ENCODE peak calls at places on chromosomes 12 and 14, in four cellular contexts. U is fibroblast of mammary gland, W is heart right ventricle, A is choroid plexus epithelial cell. P is an unnamed sample.

GRCh38 chr14:34138175-34138574 is 187.3 kb upstream of the EGLN3 start:
- DNase-seq in U (no peak), W (no peak), A (no peak), P (no peak)

GRCh38 chr12:123389560-123390351 is 5.8 kb downstream of the KMT5A start:
- DNase-seq in U (no peak), W (peak), A (peak), P (peak)

GRCh38 chr12:46435625-46436024 is 63.1 kb upstream of the SLC38A2 start:
- DNase-seq in U (no peak), W (no peak), A (no peak), P (no peak)

GRCh38 chr12:29990971-29991370 is 207.2 kb upstream of the TMTC1 start:
- DNase-seq in U (no peak), W (no peak), A (no peak), P (no peak)

GRCh38 chr14:103243764-103244737 is 90.0 kb upstream of the EIF5 start:
- DNase-seq in U (no peak), W (no peak), A (no peak), P (peak)

GRCh38 chr12:115149279-115149678 is 465.3 kb upstream of the TBX3 start:
- DNase-seq in U (no peak), W (no peak), A (no peak), P (no peak)

GRCh38 chr14:94656043-94656442 is 43.9 kb downstream of the SERPINA3 start:
- DNase-seq in U (no peak), W (no peak), A (no peak), P (no peak)

GRCh38 chr12:4402996-4403395 is 23.5 kb upstream of the FGF23 start:
- DNase-seq in U (no peak), W (no peak), A (no peak), P (no peak)

GRCh38 chr12:114625294-114625851 is 58.6 kb downstream of the TBX3 start:
- DNase-seq in U (peak), W (no peak), A (peak), P (peak)

GRCh38 chr12:14239935-14240872 is 125.3 kb upstream of the ATF7IP start:
- DNase-seq in U (no peak), W (no peak), A (no peak), P (no peak)

GRCh38 chr12:131950182-131950913 is 606 bp downstream of the EP400 start:
- DNase-seq in U (no peak), W (peak), A (no peak), P (no peak)

GRCh38 chr14:41505491-41505890 is 101.2 kb upstream of the LRFN5 start:
- DNase-seq in U (no peak), W (no peak), A (peak), P (peak)

GRCh38 chr14:69682607-69683263 is 71.3 kb downstream of the SUSD6 start:
- DNase-seq in U (no peak), W (no peak), A (no peak), P (no peak)

GRCh38 chr12:90393089-90393488 is 561.9 kb downstream of the CCER1 start:
- DNase-seq in U (no peak), W (no peak), A (no peak), P (no peak)

GRCh38 chr14:77495354-77495753 is 3.3 kb downstream of the ISM2 start:
- DNase-seq in U (no peak), W (no peak), A (no peak), P (no peak)

GRCh38 chr12:40802656-40803055 is 110.4 kb downstream of the CNTN1 start:
- DNase-seq in U (no peak), W (no peak), A (no peak), P (peak)

GRCh38 chr14:67722293-67722692 is 20.6 kb downstream of the RDH12 start:
- DNase-seq in U (peak), W (peak), A (peak), P (peak)

GRCh38 chr14:34237677-34238076 is 224.4 kb downstream of the SPTSSA start:
- DNase-seq in U (no peak), W (no peak), A (no peak), P (no peak)

GRCh38 chr14:79333198-79333546 is 878.1 kb downstream of the DIO2 start:
- DNase-seq in U (no peak), W (no peak), A (no peak), P (no peak)

GRCh38 chr14:82636426-82636825 is 1102.8 kb upstream of the SEL1L start:
- DNase-seq in U (no peak), W (no peak), A (no peak), P (no peak)

DNA sequence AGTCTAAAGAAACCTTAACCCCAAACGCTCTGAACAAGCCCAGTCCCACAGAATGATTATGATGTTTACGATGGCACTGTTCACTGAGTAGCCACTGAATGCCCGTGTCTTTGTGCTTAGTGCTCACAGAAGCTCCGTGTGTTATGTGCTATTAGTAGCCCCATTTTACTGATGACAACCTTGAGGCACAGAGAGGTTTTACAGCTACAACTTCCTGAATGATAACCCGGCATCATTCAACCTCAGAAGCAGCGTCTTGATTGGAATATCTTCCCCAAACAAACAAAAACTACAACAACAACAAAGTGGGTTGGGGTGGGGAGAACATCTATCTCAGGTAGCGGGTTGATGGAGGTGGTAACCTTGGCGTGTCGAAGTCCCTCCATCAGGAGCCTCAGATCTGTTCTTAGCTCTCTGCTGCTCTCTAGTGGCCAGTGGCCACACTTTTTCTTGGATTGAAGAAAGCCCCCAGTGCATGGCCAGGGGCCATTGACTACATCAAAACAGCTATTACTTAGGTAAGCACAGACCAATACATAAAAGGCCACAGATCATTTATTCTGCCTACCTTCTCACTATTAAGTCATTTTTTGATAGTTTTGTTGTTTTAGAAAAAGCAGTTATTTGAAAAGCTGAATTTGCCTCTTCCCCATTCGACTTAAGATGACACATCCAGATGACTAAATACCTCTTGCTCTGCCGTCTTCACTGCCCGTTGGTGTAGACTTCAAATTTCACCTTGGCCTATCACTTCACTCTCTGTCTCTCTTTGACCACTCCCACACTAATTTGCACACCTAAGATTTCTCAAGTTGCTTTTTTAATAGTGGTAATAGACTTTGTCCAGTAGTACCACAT is 376.9 kb downstream of the GALC start:
- DNase-seq in U (peak), W (peak), A (peak), P (peak)
- H3K4me3 ChIP-seq in U (no peak), W (no peak), A (no peak), P (no peak)

GRCh38 chr12:8912910-8913309 is 1.4 kb upstream of the PHC1 start:
- DNase-seq in U (peak), W (no peak), A (no peak), P (no peak)
- TF ChIP-seq CTCF in U (no peak), W (no peak), A (peak), P (no peak)

DNA sequence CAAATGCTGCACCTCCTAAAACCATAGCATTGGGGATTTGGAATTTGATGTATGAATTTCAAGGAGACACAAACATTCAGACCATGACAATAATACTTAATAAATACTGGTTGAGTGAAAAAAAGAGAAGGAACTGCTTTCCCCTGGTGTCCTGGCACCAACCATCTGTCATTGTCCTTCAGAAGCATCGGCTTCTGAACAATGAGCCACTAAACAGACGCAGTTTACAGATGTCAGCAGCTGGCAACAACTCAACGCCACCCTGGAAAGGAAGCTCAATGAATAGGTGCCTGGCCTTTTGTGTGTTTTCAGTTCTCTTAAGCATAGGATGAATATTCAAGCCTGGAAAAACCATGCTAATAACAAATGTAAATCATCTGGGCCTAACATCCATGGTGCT is 101.4 kb downstream of the WIF1 start:
- DNase-seq in U (no peak), W (no peak), A (no peak), P (no peak)
- H3K4me3 ChIP-seq in U (no peak), W (no peak), A (no peak), P (no peak)

DNA sequence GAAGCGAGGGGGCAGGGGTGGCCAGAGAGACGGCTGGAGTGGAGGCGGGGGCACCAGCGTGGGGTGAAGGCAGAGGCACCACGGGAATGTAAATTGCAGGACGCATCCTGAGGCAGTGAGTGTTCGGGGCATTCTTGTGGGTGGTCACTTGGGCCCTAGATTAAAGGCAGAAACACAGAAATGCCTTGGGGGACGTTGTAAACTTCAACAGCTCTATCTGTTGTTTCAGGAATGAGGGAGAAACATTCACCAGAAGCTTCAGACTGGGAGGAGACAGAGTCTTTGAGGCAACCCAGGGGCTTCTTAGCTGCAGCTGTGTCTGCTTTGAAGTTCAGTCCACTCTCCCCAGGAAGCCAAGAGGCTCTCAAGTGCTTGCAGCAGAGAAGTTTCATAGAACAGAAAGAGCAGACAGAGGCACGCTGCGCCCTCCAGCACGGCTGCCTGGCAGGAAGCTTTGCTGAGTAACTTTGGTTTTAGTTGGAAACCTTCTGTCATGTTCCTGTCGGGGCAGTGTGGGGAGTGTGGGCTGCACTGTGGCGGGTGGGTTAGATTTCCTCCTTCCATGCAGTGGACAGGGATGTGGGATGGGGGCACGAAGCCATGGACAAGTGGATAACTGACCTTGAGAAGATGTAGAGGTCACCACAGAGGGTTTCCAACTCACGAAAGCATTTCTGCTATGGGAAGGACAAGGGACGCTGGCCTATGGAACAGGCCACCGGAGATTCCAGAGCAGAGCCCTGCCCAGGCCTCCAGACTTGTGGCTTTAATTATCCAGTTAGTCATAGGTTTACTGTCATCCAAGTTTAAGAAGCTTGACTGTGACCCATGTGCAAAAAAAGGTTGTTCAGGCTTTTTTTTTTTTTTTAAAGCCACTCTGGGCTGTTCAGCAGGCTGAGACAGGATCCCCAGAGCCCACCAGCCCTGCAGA is 107.6 kb downstream of the ARF6 start:
- DNase-seq in U (peak), W (peak), A (peak), P (peak)
- TF ChIP-seq CTCF in U (peak), W (no peak), A (peak), P (no peak)

GRCh38 chr12:118358008-118358359 is 14.7 kb downstream of the TAOK3 start:
- DNase-seq in U (no peak), W (no peak), A (no peak), P (no peak)
- H3K4me3 ChIP-seq in U (no peak), W (no peak), A (no peak), P (no peak)

GRCh38 chr12:44930972-44931600 is 55.0 kb upstream of the NELL2 start:
- DNase-seq in U (peak), W (no peak), A (peak), P (peak)
- TF ChIP-seq CTCF in U (peak), W (peak), A (no peak), P (peak)

P was measured in fibroblast of villous mesenchyme.